ENCODE peak calls at places on chromosomes 16 and 17, in eight cellular contexts. One of them, this sample, is unnamed.
A peak's percentile ranks its signal among the peaks of the same experiment; 100 is the strongest.

GRCh38 chr17:6388416-6388815 is 46.5 kb downstream of the AIPL1 start:
- DNase-seq in SK-N-SH: no peak
- DNase-seq in fibroblast of lung: no peak
- DNase-seq in hepatocyte: no peak
- DNase-seq in A673: no peak
- DNase-seq in ascending aorta: no peak
- DNase-seq in BE2C: no peak
- DNase-seq in stomach: no peak
- DNase-seq in this sample: no peak

GRCh38 chr16:53967172-53967571 is 263.2 kb downstream of the FTO start:
- DNase-seq in stomach: no peak
- DNase-seq in fibroblast of lung: no peak
- DNase-seq in SK-N-SH: no peak
- DNase-seq in hepatocyte: no peak
- DNase-seq in A673: peak; percentile 32
- DNase-seq in BE2C: no peak
- DNase-seq in ascending aorta: no peak
- DNase-seq in this sample: no peak

GRCh38 chr17:70374496-70374895 is 205.2 kb downstream of the KCNJ2 start:
- DNase-seq in ascending aorta: no peak
- DNase-seq in SK-N-SH: peak; percentile 18
- DNase-seq in stomach: no peak
- DNase-seq in hepatocyte: no peak
- DNase-seq in BE2C: no peak
- DNase-seq in A673: no peak
- DNase-seq in fibroblast of lung: no peak
- DNase-seq in this sample: no peak

GRCh38 chr17:73592531-73592961 is 51.7 kb downstream of the SDK2 start:
- DNase-seq in ascending aorta: no peak
- DNase-seq in fibroblast of lung: no peak
- DNase-seq in A673: no peak
- DNase-seq in hepatocyte: no peak
- DNase-seq in stomach: no peak
- DNase-seq in BE2C: no peak
- DNase-seq in SK-N-SH: no peak
- DNase-seq in this sample: peak; percentile 23

GRCh38 chr16:50862818-50863672 is 121.2 kb downstream of the CYLD start:
- DNase-seq in fibroblast of lung: no peak
- DNase-seq in hepatocyte: no peak
- DNase-seq in SK-N-SH: peak; percentile 45
- DNase-seq in A673: peak; percentile 15
- DNase-seq in stomach: no peak
- DNase-seq in BE2C: no peak
- DNase-seq in ascending aorta: peak; percentile 34
- DNase-seq in this sample: no peak

GRCh38 chr16:16112450-16113053 is 110.7 kb downstream of the ABCC6 start:
- DNase-seq in SK-N-SH: no peak
- DNase-seq in A673: no peak
- DNase-seq in hepatocyte: no peak
- DNase-seq in BE2C: no peak
- DNase-seq in fibroblast of lung: no peak
- DNase-seq in stomach: no peak
- DNase-seq in ascending aorta: no peak
- DNase-seq in this sample: no peak

GRCh38 chr17:67260051-67260987 is 15.3 kb upstream of the HELZ start:
- DNase-seq in BE2C: no peak
- DNase-seq in stomach: no peak
- DNase-seq in A673: peak; percentile 83
- DNase-seq in fibroblast of lung: peak; percentile 20
- DNase-seq in SK-N-SH: no peak
- DNase-seq in hepatocyte: peak; percentile 62
- DNase-seq in ascending aorta: peak; percentile 67
- DNase-seq in this sample: no peak

GRCh38 chr16:68299571-68300453 is 10.9 kb downstream of the SLC7A6OS start:
- DNase-seq in hepatocyte: no peak
- DNase-seq in BE2C: no peak
- DNase-seq in stomach: no peak
- DNase-seq in fibroblast of lung: no peak
- DNase-seq in SK-N-SH: no peak
- DNase-seq in ascending aorta: no peak
- DNase-seq in A673: no peak
- DNase-seq in this sample: no peak

GRCh38 chr17:74211929-74212261 is 1.5 kb upstream of the TTYH2 start:
- DNase-seq in hepatocyte: no peak
- DNase-seq in A673: no peak
- DNase-seq in fibroblast of lung: no peak
- DNase-seq in stomach: no peak
- DNase-seq in BE2C: no peak
- DNase-seq in ascending aorta: no peak
- DNase-seq in SK-N-SH: no peak
- DNase-seq in this sample: no peak

GRCh38 chr17:31216053-31216751 is 80.8 kb downstream of the OMG start:
- DNase-seq in ascending aorta: no peak
- DNase-seq in fibroblast of lung: peak; percentile 77
- DNase-seq in A673: peak; percentile 58
- DNase-seq in hepatocyte: peak; percentile 71
- DNase-seq in stomach: no peak
- DNase-seq in SK-N-SH: peak; percentile 18
- DNase-seq in BE2C: no peak
- DNase-seq in this sample: no peak

GRCh38 chr16:19486744-19487325 is 35.1 kb downstream of the GDE1 start:
- DNase-seq in BE2C: no peak
- DNase-seq in fibroblast of lung: no peak
- DNase-seq in stomach: no peak
- DNase-seq in A673: no peak
- DNase-seq in SK-N-SH: no peak
- DNase-seq in ascending aorta: peak; percentile 12
- DNase-seq in hepatocyte: no peak
- DNase-seq in this sample: no peak

GRCh38 chr17:7237761-7238417 is 1.4 kb downstream of the PHF23 start:
- DNase-seq in hepatocyte: peak; percentile 92
- DNase-seq in fibroblast of lung: peak; percentile 50
- DNase-seq in A673: peak; percentile 84
- DNase-seq in SK-N-SH: peak; percentile 83
- DNase-seq in ascending aorta: peak; percentile 87
- DNase-seq in BE2C: peak; percentile 63
- DNase-seq in stomach: peak; percentile 85
- DNase-seq in this sample: peak; percentile 78

GRCh38 chr16:49811630-49812334 is 44.1 kb downstream of the ZNF423 start:
- DNase-seq in BE2C: peak; percentile 70
- DNase-seq in A673: no peak
- DNase-seq in stomach: no peak
- DNase-seq in fibroblast of lung: peak; percentile 35
- DNase-seq in hepatocyte: peak; percentile 42
- DNase-seq in SK-N-SH: peak; percentile 96
- DNase-seq in ascending aorta: no peak
- DNase-seq in this sample: no peak

GRCh38 chr17:67449065-67449464 is 72.0 kb downstream of the PITPNC1 start:
- DNase-seq in hepatocyte: no peak
- DNase-seq in A673: no peak
- DNase-seq in ascending aorta: no peak
- DNase-seq in BE2C: no peak
- DNase-seq in fibroblast of lung: peak; percentile 18
- DNase-seq in SK-N-SH: no peak
- DNase-seq in stomach: no peak
- DNase-seq in this sample: no peak

GRCh38 chr16:52863000-52863399 is 189.7 kb downstream of the CHD9NB start:
- DNase-seq in SK-N-SH: no peak
- DNase-seq in A673: no peak
- DNase-seq in fibroblast of lung: no peak
- DNase-seq in stomach: peak; percentile 68
- DNase-seq in BE2C: no peak
- DNase-seq in ascending aorta: no peak
- DNase-seq in hepatocyte: no peak
- DNase-seq in this sample: no peak

DNA sequence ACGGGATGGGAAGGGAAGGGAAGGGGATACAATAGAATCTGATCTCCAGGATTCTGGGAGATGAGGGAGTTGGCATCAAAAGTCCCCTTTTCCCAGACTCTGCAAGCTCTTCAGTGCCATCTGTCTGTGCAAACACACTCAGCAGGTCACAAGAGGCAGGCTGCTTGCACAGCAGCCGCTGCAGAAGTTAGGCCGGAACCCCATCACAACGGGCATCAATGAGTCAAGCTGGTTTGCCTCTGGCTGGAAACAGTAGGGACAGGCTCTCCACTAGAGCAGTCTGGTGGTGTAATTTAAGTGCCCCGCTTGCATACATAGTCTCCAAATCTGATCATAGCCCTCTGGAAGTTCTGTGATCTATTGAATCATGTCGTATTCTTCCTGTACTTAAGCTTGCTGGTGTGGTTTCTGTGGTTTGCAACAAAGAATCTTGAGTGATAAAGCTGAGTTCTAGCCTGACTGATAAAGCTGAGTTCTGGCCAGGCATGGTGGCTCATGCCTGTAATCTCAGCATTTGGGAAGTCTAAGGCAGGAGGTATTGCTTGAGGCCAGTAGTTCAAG is 33.7 kb upstream of the KDM8 start:
- DNase-seq in ascending aorta: no peak
- DNase-seq in SK-N-SH: peak; percentile 29
- DNase-seq in hepatocyte: peak; percentile 34
- DNase-seq in fibroblast of lung: peak; percentile 99
- DNase-seq in stomach: peak; percentile 40
- DNase-seq in A673: no peak
- DNase-seq in BE2C: no peak
- DNase-seq in this sample: peak; percentile 92
- TF ChIP-seq CTCF in ascending aorta: no peak
- TF ChIP-seq CTCF in SK-N-SH: peak; percentile 16
- TF ChIP-seq CTCF in hepatocyte: peak; percentile 33
- TF ChIP-seq CTCF in fibroblast of lung: peak; percentile 24
- TF ChIP-seq CTCF in stomach: no peak
- TF ChIP-seq CTCF in A673: peak; percentile 25
- TF ChIP-seq CTCF in BE2C: peak; percentile 36
- TF ChIP-seq CTCF in this sample: no peak

GRCh38 chr17:46793541-46793940 is 25.0 kb downstream of the WNT3 start:
- DNase-seq in BE2C: no peak
- DNase-seq in SK-N-SH: no peak
- DNase-seq in hepatocyte: no peak
- DNase-seq in A673: no peak
- DNase-seq in stomach: no peak
- DNase-seq in ascending aorta: no peak
- DNase-seq in fibroblast of lung: no peak
- DNase-seq in this sample: no peak

GRCh38 chr17:46791531-46791930 is 27.0 kb downstream of the WNT3 start:
- DNase-seq in fibroblast of lung: no peak
- DNase-seq in SK-N-SH: no peak
- DNase-seq in A673: no peak
- DNase-seq in ascending aorta: no peak
- DNase-seq in BE2C: no peak
- DNase-seq in hepatocyte: no peak
- DNase-seq in stomach: no peak
- DNase-seq in this sample: no peak

GRCh38 chr17:46794318-46794717 is 24.2 kb downstream of the WNT3 start:
- DNase-seq in fibroblast of lung: no peak
- DNase-seq in BE2C: no peak
- DNase-seq in hepatocyte: no peak
- DNase-seq in A673: no peak
- DNase-seq in SK-N-SH: no peak
- DNase-seq in stomach: no peak
- DNase-seq in ascending aorta: no peak
- DNase-seq in this sample: no peak

GRCh38 chr17:46790216-46790615 is 28.3 kb downstream of the WNT3 start:
- DNase-seq in stomach: no peak
- DNase-seq in A673: no peak
- DNase-seq in fibroblast of lung: no peak
- DNase-seq in BE2C: no peak
- DNase-seq in hepatocyte: no peak
- DNase-seq in ascending aorta: no peak
- DNase-seq in SK-N-SH: no peak
- DNase-seq in this sample: no peak

DNA sequence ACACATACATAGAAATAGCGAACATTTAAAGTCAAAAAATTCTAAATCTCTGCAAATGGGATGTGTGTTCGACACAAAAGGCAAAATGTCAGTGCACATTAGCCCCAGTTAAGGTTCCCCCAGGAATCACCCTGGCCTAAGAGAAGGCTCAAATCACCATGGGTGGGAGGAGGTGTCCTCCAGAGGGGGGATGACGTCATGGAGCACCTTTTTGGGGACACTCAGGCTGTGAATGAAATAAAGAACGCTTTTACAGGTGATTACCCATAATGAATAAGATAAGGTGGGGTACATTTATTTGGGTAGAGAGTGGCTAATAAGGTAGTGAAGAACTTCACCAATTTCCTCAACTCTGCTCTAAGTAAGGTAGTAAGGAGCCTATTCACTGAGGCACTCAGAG is 26.4 kb downstream of the WNT3 start:
- DNase-seq in A673: no peak
- DNase-seq in stomach: no peak
- DNase-seq in hepatocyte: no peak
- DNase-seq in ascending aorta: no peak
- DNase-seq in BE2C: no peak
- DNase-seq in SK-N-SH: no peak
- DNase-seq in fibroblast of lung: no peak
- DNase-seq in this sample: no peak
- H3K4me1 ChIP-seq in A673: no peaks in the 10 kb centered on the region
- H3K4me1 ChIP-seq in stomach: no peaks in the 10 kb centered on the region
- H3K4me1 ChIP-seq in hepatocyte: no peaks in the 10 kb centered on the region
- H3K4me1 ChIP-seq in ascending aorta: no peaks in the 10 kb centered on the region
- H3K4me1 ChIP-seq in BE2C: no peaks in the 10 kb centered on the region
- H3K4me1 ChIP-seq in SK-N-SH: no peaks in the 10 kb centered on the region
- H3K4me1 ChIP-seq in fibroblast of lung: no peaks in the 10 kb centered on the region
- H3K4me1 ChIP-seq in this sample: no peaks in the 10 kb centered on the region

GRCh38 chr16:80693553-80693952 is 110.8 kb downstream of the CDYL2 start:
- DNase-seq in fibroblast of lung: peak; percentile 75
- DNase-seq in hepatocyte: no peak
- DNase-seq in BE2C: no peak
- DNase-seq in A673: no peak
- DNase-seq in SK-N-SH: no peak
- DNase-seq in stomach: no peak
- DNase-seq in ascending aorta: no peak
- DNase-seq in this sample: no peak
- H3K27me3 ChIP-seq in fibroblast of lung: no peaks in the 10 kb centered on the region
- H3K27me3 ChIP-seq in hepatocyte: no peaks in the 10 kb centered on the region
- H3K27me3 ChIP-seq in BE2C: no peaks in the 10 kb centered on the region
- H3K27me3 ChIP-seq in A673: no peaks in the 10 kb centered on the region
- H3K27me3 ChIP-seq in SK-N-SH: no peaks in the 10 kb centered on the region
- H3K27me3 ChIP-seq in stomach: no peaks in the 10 kb centered on the region
- H3K27me3 ChIP-seq in ascending aorta: no peaks in the 10 kb centered on the region
- H3K27me3 ChIP-seq in this sample: no peaks in the 10 kb centered on the region

GRCh38 chr17:57818066-57818465 is 31.8 kb downstream of the MRPS23 start:
- DNase-seq in hepatocyte: no peak
- DNase-seq in ascending aorta: no peak
- DNase-seq in BE2C: no peak
- DNase-seq in A673: no peak
- DNase-seq in SK-N-SH: no peak
- DNase-seq in stomach: peak; percentile 77
- DNase-seq in fibroblast of lung: no peak
- DNase-seq in this sample: no peak

GRCh38 chr17:57819867-57820266 is 30.0 kb downstream of the MRPS23 start:
- DNase-seq in stomach: no peak
- DNase-seq in SK-N-SH: no peak
- DNase-seq in hepatocyte: no peak
- DNase-seq in BE2C: no peak
- DNase-seq in fibroblast of lung: no peak
- DNase-seq in A673: peak; percentile 63
- DNase-seq in ascending aorta: no peak
- DNase-seq in this sample: no peak

GRCh38 chr17:57819273-57819672 is 30.6 kb downstream of the MRPS23 start:
- DNase-seq in stomach: no peak
- DNase-seq in ascending aorta: no peak
- DNase-seq in SK-N-SH: no peak
- DNase-seq in fibroblast of lung: peak; percentile 30
- DNase-seq in A673: no peak
- DNase-seq in hepatocyte: no peak
- DNase-seq in BE2C: no peak
- DNase-seq in this sample: no peak

GRCh38 chr17:57823469-57824401 is 26.1 kb downstream of the MRPS23 start:
- DNase-seq in BE2C: no peak
- DNase-seq in SK-N-SH: no peak
- DNase-seq in fibroblast of lung: peak; percentile 44
- DNase-seq in stomach: no peak
- DNase-seq in ascending aorta: peak; percentile 40
- DNase-seq in A673: no peak
- DNase-seq in hepatocyte: no peak
- DNase-seq in this sample: no peak
- TF ChIP-seq CTCF in BE2C: no peak
- TF ChIP-seq CTCF in SK-N-SH: no peak
- TF ChIP-seq CTCF in fibroblast of lung: no peak
- TF ChIP-seq CTCF in stomach: no peak
- TF ChIP-seq CTCF in ascending aorta: no peak
- TF ChIP-seq CTCF in A673: no peak
- TF ChIP-seq CTCF in hepatocyte: no peak
- TF ChIP-seq CTCF in this sample: no peak

This sample was measured in CD8-positive, alpha-beta T cell.